ENCODE peak calls at places on chromosome 14, in four cellular contexts. V, A, F and P are unnamed samples.

GRCh38 chr14:24995016-24995415 is 54.9 kb downstream of the STXBP6 start:
- DNase-seq in V (no peak), A (no peak), F (no peak), P (no peak)

GRCh38 chr14:52279405-52279804 is 11.9 kb downstream of the PTGDR start:
- DNase-seq in V (no peak), A (peak), F (no peak), P (peak)

GRCh38 chr14:99821519-99822165 is 28.4 kb downstream of the EML1 start:
- DNase-seq in V (no peak), A (peak), F (no peak), P (peak)

GRCh38 chr14:104140463-104141331 is 2.3 kb downstream of the KIF26A start:
- DNase-seq in V (no peak), A (no peak), F (no peak), P (no peak)

GRCh38 chr14:20418501-20418909 is 5.2 kb upstream of the TEP1 start:
- DNase-seq in V (no peak), A (no peak), F (no peak), P (no peak)

GRCh38 chr14:76305474-76305826 is 70.5 kb upstream of the ESRRB start:
- DNase-seq in V (no peak), A (no peak), F (no peak), P (no peak)

GRCh38 chr14:23061995-23062394 is 4.7 kb upstream of the CDH24 start:
- DNase-seq in V (no peak), A (peak), F (no peak), P (peak)

GRCh38 chr14:90341784-90342183 is 10.0 kb upstream of the NRDE2 start:
- DNase-seq in V (no peak), A (no peak), F (no peak), P (no peak)

GRCh38 chr14:73759183-73759713 is 45.1 kb upstream of the PNMA1 start:
- DNase-seq in V (no peak), A (peak), F (no peak), P (peak)

GRCh38 chr14:68793734-68794129 is 865 bp upstream of the ZFP36L1 start:
- DNase-seq in V (no peak), A (no peak), F (no peak), P (peak)

GRCh38 chr14:30267141-30267540 is 291.8 kb upstream of the G2E3 start:
- DNase-seq in V (no peak), A (peak), F (no peak), P (peak)

GRCh38 chr14:54651018-54651351 is 84.1 kb downstream of the SAMD4A start:
- DNase-seq in V (no peak), A (no peak), F (no peak), P (no peak)

GRCh38 chr14:69242311-69243224 is 17.4 kb upstream of the GALNT16 start:
- DNase-seq in V (no peak), A (peak), F (no peak), P (peak)

GRCh38 chr14:64758711-64759554 is 54.7 kb downstream of the PLEKHG3 start:
- DNase-seq in V (no peak), A (peak), F (no peak), P (peak)

GRCh38 chr14:56333361-56334279 is 215.4 kb downstream of the PELI2 start:
- DNase-seq in V (no peak), A (peak), F (no peak), P (peak)

GRCh38 chr14:89701079-89702043 is 253.2 kb downstream of the EFCAB11 start:
- DNase-seq in V (no peak), A (peak), F (peak), P (peak)

GRCh38 chr14:97179573-97179972 is 382.4 kb downstream of the VRK1 start:
- DNase-seq in V (no peak), A (no peak), F (no peak), P (no peak)

GRCh38 chr14:50741571-50741970 is 73.5 kb upstream of the SAV1 start:
- DNase-seq in V (no peak), A (peak), F (no peak), P (no peak)

GRCh38 chr14:53010193-53010592 is 59.3 kb upstream of the FERMT2 start:
- DNase-seq in V (no peak), A (no peak), F (no peak), P (no peak)

GRCh38 chr14:52458721-52459085 is 93.6 kb downstream of the TXNDC16 start:
- DNase-seq in V (no peak), A (peak), F (no peak), P (no peak)